ENCODE peak calls at places on chromosomes 13 and 19, in five cellular contexts. O, Q, X, K and G are unnamed samples.

GRCh38 chr19:43798546-43799409 is 3.5 kb downstream of the LYPD5 start:
- DNase-seq in O (peak; percentile 34), X (peak; percentile 41), K (peak; percentile 46), Q (no peak), G (no peak)

GRCh38 chr13:110582421-110582954 is 21.0 kb upstream of the RAB20 start:
- DNase-seq in X (no peak), K (no peak), O (no peak), Q (no peak), G (no peak)

GRCh38 chr13:59230484-59231264 is 933.1 kb downstream of the DIAPH3 start:
- DNase-seq in X (no peak), O (no peak), Q (no peak), K (no peak), G (no peak)

GRCh38 chr19:13978306-13978705 is 26.0 kb downstream of the DCAF15 start:
- DNase-seq in O (no peak), X (no peak), K (no peak), Q (no peak), G (no peak)

GRCh38 chr19:12374026-12374425 is 8.5 kb upstream of the ZNF442 start:
- DNase-seq in K (no peak), Q (no peak), X (no peak), O (no peak), G (no peak)

GRCh38 chr19:30305346-30306060 is 66.7 kb upstream of the ZNF536 start:
- DNase-seq in X (no peak), Q (no peak), O (no peak), K (no peak), G (no peak)

GRCh38 chr13:73416093-73416492 is 357.3 kb downstream of the KLF5 start:
- DNase-seq in X (no peak), O (no peak), K (no peak), Q (no peak), G (no peak)

GRCh38 chr13:95677564-95678386 is 836 bp downstream of the DNAJC3 start:
- DNase-seq in O (no peak), K (no peak), Q (no peak), X (no peak), G (no peak)

GRCh38 chr19:19606021-19606420 is 12.5 kb downstream of the PBX4 start:
- DNase-seq in K (no peak), X (peak; percentile 45), O (peak; percentile 38), Q (no peak), G (no peak)

GRCh38 chr13:112545866-112546265 is 42.1 kb downstream of the TUBGCP3 start:
- DNase-seq in X (no peak), O (no peak), K (no peak), Q (no peak), G (no peak)

GRCh38 chr19:48149430-48149829 is 20.7 kb downstream of the LIG1 start:
- DNase-seq in K (no peak), O (no peak), Q (no peak), X (no peak), G (no peak)

GRCh38 chr19:54179921-54180452 is 7.0 kb upstream of the TMC4 start:
- DNase-seq in K (no peak), O (no peak), X (no peak), Q (no peak), G (no peak)

GRCh38 chr19:40612831-40613668 is 11.9 kb downstream of the LTBP4 start:
- DNase-seq in O (peak; percentile 69), X (peak; percentile 57), Q (no peak), K (peak; percentile 76), G (peak; percentile 63)